ENCODE peak calls at places on chromosome X, in five cellular contexts. W is OCI-LY7; V is effector memory CD8-positive, alpha-beta T cell; R is activated CD4-positive, alpha-beta T cell treated with anti-CD3 and anti-CD28 coated beads, Interleukin-2, amount 10 ng/mL, durations not matched to agents 7 days and 5 days; O is activated T-cell treated with anti-CD3 and anti-CD28 coated beads, Interleukin-2, amount 50 U/mL, for 72 hours. K is an unnamed sample.

GRCh38 chrX:9628779-9629493 is 136.7 kb downstream of the GPR143 start:
- DNase-seq in V (no peak), W (no peak), R (no peak), O (no peak), K (no peak)

GRCh38 chrX:24426340-24426913 is 38.7 kb upstream of the PDK3 start:
- DNase-seq in R (no peak), V (no peak), W (peak), O (no peak), K (no peak)

GRCh38 chrX:107537815-107538214 is 88.4 kb downstream of the FRMPD3 start:
- DNase-seq in W (peak), R (peak), V (peak), O (peak), K (peak)

GRCh38 chrX:149504226-149504914 is 736 bp downstream of the IDS start:
- DNase-seq in V (peak), O (peak), R (peak), W (peak), K (peak)

GRCh38 chrX:154313147-154313546 is 17.6 kb downstream of the TKTL1 start:
- DNase-seq in O (peak), W (no peak), V (no peak), R (peak), K (peak)

GRCh38 chrX:109952050-109952449 is 50.9 kb upstream of the TMEM164 start:
- DNase-seq in V (no peak), O (no peak), W (no peak), R (no peak), K (no peak)

GRCh38 chrX:118976599-118977340 is 2.4 kb downstream of the LONRF3 start:
- DNase-seq in W (peak), V (peak), R (no peak), O (peak), K (no peak)

GRCh38 chrX:1354036-1355019 is 17.7 kb downstream of the IL3RA start:
- DNase-seq in R (no peak), O (no peak), W (no peak), V (no peak), K (no peak)

GRCh38 chrX:107773206-107773605 is 2.4 kb downstream of the TSC22D3 start:
- DNase-seq in W (no peak), O (no peak), R (no peak), V (no peak), K (no peak)

GRCh38 chrX:47634871-47635575 is 5.3 kb upstream of the CFP start:
- DNase-seq in V (peak), W (no peak), O (peak), R (no peak), K (peak)

GRCh38 chrX:8607326-8607725 is 124.6 kb downstream of the ANOS1 start:
- DNase-seq in R (no peak), W (no peak), O (no peak), V (no peak), K (no peak)

GRCh38 chrX:134173541-134174272 is 63.3 kb upstream of the CCDC160 start:
- DNase-seq in V (no peak), W (no peak), R (peak), O (peak), K (peak)